ENCODE peak calls at places on chromosomes 5 and 9, in eight cellular contexts. Y is Calu3; Q is NCI-H146; V is T-cell; P is activated CD8-positive, alpha-beta memory T cell treated with anti-CD3 and anti-CD28 coated beads for 48 hours; R is EH; O is GM19239; E is Right ventricle myocardium inferior. J is an unnamed sample.

GRCh38 chr9:125519741-125520140 is 187.3 kb downstream of the MAPKAP1 start:
- DNase-seq in Y (no peak), Q (no peak), V (no peak), P (no peak), R (no peak), O (no peak), E (no peak), J (no peak)

GRCh38 chr9:123380852-123381705 is 25.1 kb downstream of the CRB2 start:
- DNase-seq in Y (no peak), Q (no peak), V (no peak), P (no peak), R (no peak), O (no peak), E (peak), J (no peak)

GRCh38 chr5:1021136-1021968 is 12.8 kb downstream of the NKD2 start:
- DNase-seq in Y (no peak), Q (no peak), V (no peak), P (no peak), R (no peak), O (no peak), E (peak), J (no peak)

GRCh38 chr9:36163049-36163839 is 5.9 kb upstream of the CCIN start:
- DNase-seq in Y (no peak), Q (no peak), V (no peak), P (no peak), R (peak), O (no peak), E (peak), J (no peak)

GRCh38 chr9:111891910-111892499 is 4.6 kb upstream of the UGCG start:
- DNase-seq in Y (peak), Q (peak), V (no peak), P (no peak), R (peak), O (peak), E (no peak), J (peak)

GRCh38 chr9:109940536-109940935 is 160.5 kb downstream of the PALM2AKAP2 start:
- DNase-seq in Y (no peak), Q (no peak), V (no peak), P (no peak), R (peak), O (no peak), E (no peak), J (no peak)

GRCh38 chr9:86867658-86868313 is 79.5 kb downstream of the GAS1 start:
- DNase-seq in Y (no peak), Q (no peak), V (no peak), P (no peak), R (no peak), O (no peak), E (no peak), J (no peak)

GRCh38 chr5:146815423-146815822 is 63.1 kb downstream of the PPP2R2B start:
- DNase-seq in Y (no peak), Q (no peak), V (no peak), P (no peak), R (no peak), O (no peak), E (no peak), J (no peak)

GRCh38 chr5:57246426-57246825 is 72.6 kb downstream of the GPBP1 start:
- DNase-seq in Y (no peak), Q (no peak), V (no peak), P (no peak), R (no peak), O (no peak), E (no peak), J (peak)

GRCh38 chr5:146722361-146722779 is 156.2 kb downstream of the PPP2R2B start:
- DNase-seq in Y (no peak), Q (no peak), V (no peak), P (no peak), R (peak), O (no peak), E (no peak), J (no peak)

GRCh38 chr5:95392593-95393182 is 1.5 kb downstream of the FAM81B start:
- DNase-seq in Y (peak), Q (peak), V (no peak), P (no peak), R (peak), O (no peak), E (no peak), J (no peak)

GRCh38 chr5:73093943-73094342 is 26.4 kb upstream of the TMEM171 start:
- DNase-seq in Y (peak), Q (no peak), V (no peak), P (no peak), R (peak), O (no peak), E (no peak), J (no peak)